ENCODE peak calls at places on chromosomes 16 and 17, in six cellular contexts. C, H, X, W, M and I are unnamed samples.

GRCh38 chr17:32894245-32894644 is 17.3 kb upstream of the MYO1D start:
- DNase-seq in W (no peak), X (no peak), M (no peak), H (no peak), C (no peak), I (no peak)

GRCh38 chr16:46853713-46854443 is 22.9 kb upstream of the C16orf87 start:
- DNase-seq in H (peak), X (peak), M (peak), C (peak), W (peak), I (peak)

GRCh38 chr16:15643453-15644305 is 725 bp upstream of the MARF1 start:
- DNase-seq in H (peak), W (no peak), M (peak), C (no peak), X (no peak), I (no peak)

GRCh38 chr17:41705271-41705991 is 6.7 kb upstream of the GAST start:
- DNase-seq in X (no peak), W (no peak), C (no peak), M (no peak), H (no peak), I (no peak)

GRCh38 chr17:68711858-68712257 is 110.7 kb upstream of the FAM20A start:
- DNase-seq in C (no peak), W (no peak), X (no peak), M (no peak), H (no peak), I (no peak)

GRCh38 chr16:31008154-31008950 is 2.1 kb downstream of the STX1B start:
- DNase-seq in X (no peak), M (no peak), C (no peak), H (no peak), W (no peak), I (no peak)

GRCh38 chr17:56150631-56151030 is 2.6 kb upstream of the ANKFN1 start:
- DNase-seq in X (no peak), W (no peak), H (no peak), M (no peak), C (no peak), I (no peak)

GRCh38 chr16:3007957-3008748 is 4.6 kb upstream of the CLDN9 start:
- DNase-seq in H (peak), M (no peak), C (no peak), X (no peak), W (no peak), I (no peak)

GRCh38 chr16:10170016-10170415 is 12.2 kb downstream of the GRIN2A start:
- DNase-seq in M (no peak), C (no peak), H (no peak), X (no peak), W (no peak), I (no peak)

GRCh38 chr16:13935408-13935807 is 15.5 kb downstream of the ERCC4 start:
- DNase-seq in X (no peak), W (no peak), C (no peak), H (no peak), M (no peak), I (no peak)

GRCh38 chr17:40422990-40423611 is 5.4 kb upstream of the TOP2A start:
- DNase-seq in X (no peak), W (peak), M (no peak), H (no peak), C (no peak), I (no peak)

GRCh38 chr17:30952645-30953393 is 18.0 kb upstream of the RNF135 start:
- DNase-seq in M (peak), W (no peak), C (no peak), X (no peak), H (no peak), I (no peak)

GRCh38 chr17:78986048-78986648 is 6.4 kb upstream of the LGALS3BP start:
- DNase-seq in W (no peak), X (peak), C (no peak), M (peak), H (peak), I (no peak)

GRCh38 chr17:8500609-8501008 is 64.9 kb downstream of the NDEL1 start:
- DNase-seq in W (peak), M (no peak), X (no peak), H (no peak), C (no peak), I (no peak)

GRCh38 chr16:79229371-79229770 is 371.2 kb downstream of the MAF start:
- DNase-seq in H (no peak), W (no peak), M (no peak), C (no peak), X (no peak), I (no peak)

GRCh38 chr16:1102333-1102700 is 6.3 kb upstream of the C1QTNF8 start:
- DNase-seq in X (no peak), H (no peak), W (no peak), M (no peak), C (no peak), I (no peak)

GRCh38 chr16:259814-260253 is 15.9 kb downstream of the RGS11 start:
- DNase-seq in M (no peak), W (no peak), C (no peak), H (no peak), X (no peak), I (no peak)

GRCh38 chr16:4682616-4683254 is 10.6 kb upstream of the NUDT16L1 start:
- DNase-seq in C (peak), H (peak), W (no peak), X (no peak), M (no peak), I (no peak)

GRCh38 chr16:1113889-1114526 is 18.0 kb upstream of the C1QTNF8 start:
- DNase-seq in M (no peak), X (no peak), H (no peak), W (no peak), C (no peak), I (no peak)

DNA sequence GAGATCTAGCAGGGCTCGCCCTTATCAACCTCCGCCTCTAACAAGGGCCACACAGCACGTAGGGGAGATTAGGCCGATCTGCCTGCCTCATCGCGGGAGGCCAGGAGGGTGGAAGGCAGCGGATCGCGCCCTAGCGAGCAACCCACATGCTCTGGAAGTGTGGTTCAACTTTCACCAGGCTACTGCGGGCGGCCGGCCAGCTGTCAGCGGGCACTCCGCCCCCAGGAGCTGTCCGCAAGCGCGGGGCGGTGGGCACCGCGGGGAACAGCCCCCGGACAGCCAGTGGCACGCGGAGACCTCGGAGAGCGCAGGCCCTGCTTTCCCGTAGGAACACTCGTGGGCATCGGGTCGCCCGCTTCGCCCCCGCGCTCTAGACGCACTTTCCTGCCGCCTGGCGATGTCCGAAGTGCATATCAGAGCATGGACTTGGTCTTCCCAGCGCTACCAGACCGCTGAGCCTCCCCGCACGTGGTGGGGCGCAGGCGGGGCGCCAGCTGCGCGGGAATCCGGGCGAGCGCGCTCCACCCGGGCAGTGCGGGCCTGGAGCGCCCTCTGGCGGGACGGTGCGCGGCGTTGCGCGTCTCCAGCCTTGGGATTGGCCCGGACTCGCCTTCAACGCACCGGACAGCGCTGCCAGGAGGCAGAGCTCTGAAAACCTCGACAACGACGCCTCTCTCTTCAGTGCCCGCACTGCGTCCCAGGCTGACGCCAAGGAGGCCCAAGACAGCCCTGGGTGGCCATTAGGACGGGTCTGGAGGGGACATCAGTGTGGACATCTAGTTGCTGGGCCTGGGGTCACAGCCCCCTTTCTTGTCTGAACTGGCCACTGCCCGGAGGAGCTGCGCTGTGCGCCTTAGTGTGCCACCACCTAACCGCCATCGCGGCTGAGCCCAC is 3.6 kb upstream of the ZNHIT3 start:
- DNase-seq in X (peak), W (peak), H (peak), M (peak), C (peak), I (peak)
- TF ChIP-seq CTCF in X (peak), W (no peak), H (peak), M (peak), C (peak), I (peak)

GRCh38 chr16:67843343-67843765 is 1.2 kb downstream of the THAP11 start:
- DNase-seq in H (no peak), C (no peak), X (no peak), M (no peak), W (peak), I (no peak)

GRCh38 chr16:67841816-67842508 is at the start of gene THAP11:
- DNase-seq in X (peak), C (peak), H (peak), W (peak), M (peak), I (peak)

GRCh38 chr16:67844441-67844840 is 2.3 kb upstream of the NUTF2 start:
- DNase-seq in W (no peak), H (no peak), X (no peak), M (no peak), C (no peak), I (no peak)

GRCh38 chr16:67841198-67841815 is 813 bp upstream of the THAP11 start:
- DNase-seq in W (no peak), H (no peak), X (no peak), C (no peak), M (no peak), I (no peak)

DNA sequence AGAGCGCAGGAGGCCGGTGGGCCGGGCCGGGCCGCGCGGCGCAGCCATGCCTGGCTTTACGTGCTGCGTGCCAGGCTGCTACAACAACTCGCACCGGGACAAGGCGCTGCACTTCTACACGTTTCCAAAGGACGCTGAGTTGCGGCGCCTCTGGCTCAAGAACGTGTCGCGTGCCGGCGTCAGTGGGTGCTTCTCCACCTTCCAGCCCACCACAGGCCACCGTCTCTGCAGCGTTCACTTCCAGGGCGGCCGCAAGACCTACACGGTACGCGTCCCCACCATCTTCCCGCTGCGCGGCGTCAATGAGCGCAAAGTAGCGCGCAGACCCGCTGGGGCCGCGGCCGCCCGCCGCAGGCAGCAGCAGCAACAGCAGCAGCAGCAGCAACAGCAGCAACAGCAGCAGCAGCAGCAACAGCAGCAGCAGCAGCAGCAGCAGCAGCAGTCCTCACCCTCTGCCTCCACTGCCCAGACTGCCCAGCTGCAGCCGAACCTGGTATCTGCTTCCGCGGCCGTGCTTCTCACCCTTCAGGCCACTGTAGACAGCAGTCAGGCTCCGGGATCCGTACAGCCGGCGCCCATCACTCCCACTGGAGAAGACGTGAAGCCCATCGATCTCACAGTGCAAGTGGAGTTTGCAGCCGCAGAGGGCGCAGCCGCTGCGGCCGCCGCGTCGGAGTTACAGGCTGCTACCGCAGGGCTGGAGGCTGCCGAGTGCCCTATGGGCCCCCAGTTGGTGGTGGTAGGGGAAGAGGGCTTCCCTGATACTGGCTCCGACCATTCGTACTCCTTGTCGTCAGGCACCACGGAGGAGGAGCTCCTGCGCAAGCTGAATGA is 606 bp downstream of the THAP11 start:
- DNase-seq in C (peak), W (peak), X (peak), M (peak), H (peak), I (peak)
- TF ChIP-seq CTCF in C (no peak), W (no peak), X (peak), M (no peak), H (no peak), I (peak)

GRCh38 chr16:83355570-83356218 is 452.1 kb upstream of the HSBP1 start:
- DNase-seq in C (no peak), X (no peak), M (no peak), H (no peak), W (no peak), I (no peak)

GRCh38 chr16:83356986-83357385 is 450.8 kb upstream of the HSBP1 start:
- DNase-seq in C (no peak), H (no peak), M (no peak), W (no peak), X (no peak), I (no peak)

GRCh38 chr16:83353241-83353640 is 454.5 kb upstream of the HSBP1 start:
- DNase-seq in H (no peak), X (no peak), W (no peak), C (no peak), M (no peak), I (no peak)

GRCh38 chr16:83354015-83354414 is 453.8 kb upstream of the HSBP1 start:
- DNase-seq in W (no peak), X (no peak), M (no peak), H (no peak), C (no peak), I (no peak)

GRCh38 chr16:83356266-83356665 is 451.5 kb upstream of the HSBP1 start:
- DNase-seq in W (no peak), C (no peak), M (no peak), X (peak), H (peak), I (no peak)
- TF ChIP-seq CTCF in W (no peak), C (peak), M (peak), X (peak), H (no peak), I (peak)

DNA sequence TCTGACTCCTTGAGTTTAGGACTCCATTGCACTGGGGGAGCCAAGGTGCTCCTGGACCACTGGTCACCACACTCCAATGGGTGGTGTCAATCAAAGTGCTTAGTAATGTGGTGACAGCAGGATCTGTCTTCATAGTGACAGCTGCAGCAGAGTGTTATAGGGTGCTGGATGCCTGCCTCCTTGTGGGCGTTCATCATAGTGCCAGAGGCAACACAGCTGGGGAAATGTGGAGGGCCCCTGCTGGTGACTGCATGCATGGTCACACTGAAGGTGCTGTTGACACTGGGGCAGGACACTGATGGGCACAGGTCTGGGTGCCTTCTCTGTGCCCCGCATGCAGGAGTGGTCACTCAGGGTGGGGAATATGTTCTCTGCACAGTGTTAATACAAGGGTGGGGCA is 177.5 kb upstream of the CDH8 start:
- DNase-seq in C (no peak), M (no peak), X (no peak), H (no peak), W (no peak), I (no peak)
- TF ChIP-seq CTCF in C (no peak), M (no peak), X (no peak), H (no peak), W (no peak), I (no peak)

GRCh38 chr17:2982854-2983636 is 80.4 kb downstream of the OR1D5 start:
- DNase-seq in H (peak), C (peak), X (no peak), M (peak), W (peak), I (no peak)
- TF ChIP-seq CTCF in H (no peak), C (peak), X (no peak), M (no peak), W (no peak), I (no peak)

DNA sequence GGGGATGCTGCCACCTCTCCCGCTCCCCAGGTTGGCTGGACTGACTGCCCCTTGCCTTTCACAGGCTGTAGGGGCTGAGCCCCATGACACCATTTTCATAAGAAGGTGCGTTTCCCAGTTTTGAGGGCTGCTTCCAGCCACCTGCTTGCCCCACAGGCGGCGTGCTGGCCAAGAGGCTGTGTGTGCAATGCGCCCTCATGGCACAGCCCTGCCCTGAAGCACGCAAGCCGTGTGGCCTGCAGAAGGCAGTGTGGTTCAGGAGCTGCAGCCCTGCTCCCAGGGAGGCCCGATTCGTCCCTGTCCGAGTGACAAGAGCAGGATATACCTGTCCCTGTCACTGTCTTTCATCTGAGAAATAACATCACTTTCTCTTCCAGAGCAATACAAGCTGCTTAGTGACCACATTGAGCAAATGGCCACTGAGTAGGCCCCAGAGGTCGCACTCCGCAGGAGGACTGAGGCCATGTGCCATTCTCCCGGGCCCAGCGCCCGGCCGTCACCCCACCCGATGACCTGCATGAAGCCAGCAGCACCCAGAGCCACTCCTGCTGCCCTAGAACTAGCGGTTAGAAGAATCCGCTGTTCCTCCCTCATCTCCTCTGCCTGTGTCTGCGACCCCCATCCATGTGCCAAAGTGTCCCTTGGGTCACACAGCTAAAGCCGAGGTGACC is 24.2 kb downstream of the CIBAR2 start:
- DNase-seq in H (no peak), C (no peak), M (no peak), W (no peak), X (no peak), I (no peak)
- TF ChIP-seq CTCF in H (no peak), C (no peak), M (no peak), W (no peak), X (no peak), I (no peak)

GRCh38 chr17:62179525-62180161 is 114.6 kb upstream of the MED13 start:
- DNase-seq in W (peak), H (no peak), C (no peak), M (peak), X (no peak), I (no peak)
- TF ChIP-seq CTCF in W (no peak), H (no peak), C (no peak), M (peak), X (no peak), I (no peak)

GRCh38 chr17:28714281-28714680 is 2.6 kb upstream of the PROCA1 start:
- DNase-seq in C (no peak), H (no peak), W (no peak), M (no peak), X (no peak), I (no peak)
- TF ChIP-seq CTCF in C (no peak), H (no peak), W (no peak), M (no peak), X (no peak), I (no peak)

DNA sequence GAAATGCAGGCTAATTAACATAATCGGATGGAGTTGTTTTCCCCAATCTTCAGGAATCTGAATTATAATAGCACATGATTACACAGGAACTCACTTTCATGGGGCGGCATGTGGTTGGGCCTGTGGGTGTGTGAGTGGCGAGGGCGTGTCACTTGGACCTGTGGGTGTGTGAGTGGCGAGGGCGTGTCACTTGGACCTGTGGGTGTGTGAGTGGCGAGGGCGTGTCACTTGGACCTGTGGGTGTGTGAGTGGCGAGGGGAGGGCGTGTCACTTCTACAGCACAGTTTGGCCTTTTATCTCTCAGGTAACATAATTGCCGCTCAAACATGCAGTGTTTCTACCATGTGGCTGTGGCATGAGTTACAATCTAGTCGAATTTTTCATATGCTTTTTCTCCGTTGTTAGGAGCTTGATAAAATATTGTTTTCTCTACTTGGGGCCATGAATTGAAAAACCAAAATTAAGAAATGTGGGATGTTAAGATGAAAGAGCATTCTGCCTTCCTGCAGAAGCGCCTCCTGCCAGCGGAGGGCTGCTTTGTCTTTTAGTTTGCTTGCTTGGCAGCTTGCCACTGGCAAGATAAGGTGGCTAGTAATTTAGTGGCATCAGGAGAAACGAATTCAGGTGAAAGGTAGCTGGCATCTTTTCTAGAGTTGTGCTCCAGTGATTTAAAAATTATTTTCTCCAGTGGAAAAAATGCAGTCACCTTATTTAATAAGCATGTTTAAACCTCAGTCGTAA is 36.2 kb downstream of the USP10 start:
- DNase-seq in M (peak), X (no peak), C (no peak), H (peak), W (no peak), I (peak)
- TF ChIP-seq CTCF in M (peak), X (no peak), C (no peak), H (no peak), W (no peak), I (peak)

GRCh38 chr16:70453891-70454220 is 539 bp upstream of the FCSK start:
- DNase-seq in H (no peak), C (no peak), X (no peak), W (no peak), M (no peak), I (no peak)

GRCh38 chr16:70455910-70456309 is 1.5 kb downstream of the FCSK start:
- DNase-seq in M (no peak), C (no peak), W (no peak), X (no peak), H (no peak), I (no peak)

GRCh38 chr16:70457446-70457845 is 3.1 kb downstream of the FCSK start:
- DNase-seq in X (no peak), H (no peak), C (no peak), W (no peak), M (no peak), I (no peak)

GRCh38 chr16:70453117-70453890 is 1.1 kb upstream of the FCSK start:
- DNase-seq in H (no peak), C (no peak), M (no peak), X (no peak), W (no peak), I (no peak)

GRCh38 chr16:70454221-70455034 is at the start of gene FCSK:
- DNase-seq in C (peak), M (peak), W (no peak), X (peak), H (peak), I (peak)
- TF ChIP-seq CTCF in C (peak), M (peak), W (no peak), X (no peak), H (no peak), I (no peak)